ENCODE peak calls at places on chromosomes 3 and 15, in five cellular contexts. One of them, this sample, is unnamed.

GRCh38 chr3:58569287-58570001 is 7.7 kb downstream of the FAM107A start:
- DNase-seq in kidney: no peak
- DNase-seq in kidney epithelial cell: no peak
- DNase-seq in epithelial cell of esophagus: no peak
- DNase-seq in lower lobe of right lung: no peak
- DNase-seq in this sample: no peak

GRCh38 chr3:63349583-63350177 is 71.6 kb downstream of the SYNPR start:
- DNase-seq in kidney: no peak
- DNase-seq in kidney epithelial cell: no peak
- DNase-seq in epithelial cell of esophagus: peak; percentile 71
- DNase-seq in lower lobe of right lung: peak; percentile 48
- DNase-seq in this sample: no peak

GRCh38 chr3:128999104-128999503 is 2.0 kb upstream of the EFCC1 start:
- DNase-seq in kidney: no peak
- DNase-seq in kidney epithelial cell: no peak
- DNase-seq in epithelial cell of esophagus: no peak
- DNase-seq in lower lobe of right lung: no peak
- DNase-seq in this sample: no peak

GRCh38 chr3:188812198-188812597 is 359.6 kb upstream of the TPRG1 start:
- DNase-seq in kidney: no peak
- DNase-seq in kidney epithelial cell: no peak
- DNase-seq in epithelial cell of esophagus: no peak
- DNase-seq in lower lobe of right lung: no peak
- DNase-seq in this sample: no peak

GRCh38 chr15:99291643-99292042 is 40.4 kb downstream of the LRRC28 start:
- DNase-seq in kidney: no peak
- DNase-seq in kidney epithelial cell: no peak
- DNase-seq in epithelial cell of esophagus: no peak
- DNase-seq in lower lobe of right lung: no peak
- DNase-seq in this sample: no peak

GRCh38 chr15:74226761-74227540 is 9.2 kb upstream of the CCDC33 start:
- DNase-seq in kidney: no peak
- DNase-seq in kidney epithelial cell: no peak
- DNase-seq in epithelial cell of esophagus: peak; percentile 21
- DNase-seq in lower lobe of right lung: no peak
- DNase-seq in this sample: no peak

GRCh38 chr3:152428577-152428976 is 159.8 kb downstream of the MBNL1 start:
- DNase-seq in kidney: no peak
- DNase-seq in kidney epithelial cell: no peak
- DNase-seq in epithelial cell of esophagus: no peak
- DNase-seq in lower lobe of right lung: no peak
- DNase-seq in this sample: no peak

GRCh38 chr3:25894101-25894500 is 104.2 kb downstream of the OXSM start:
- DNase-seq in kidney: no peak
- DNase-seq in kidney epithelial cell: no peak
- DNase-seq in epithelial cell of esophagus: no peak
- DNase-seq in lower lobe of right lung: no peak
- DNase-seq in this sample: no peak

GRCh38 chr15:84598250-84598649 is 2.6 kb upstream of the ZSCAN2 start:
- DNase-seq in kidney: no peak
- DNase-seq in kidney epithelial cell: no peak
- DNase-seq in epithelial cell of esophagus: peak; percentile 21
- DNase-seq in lower lobe of right lung: no peak
- DNase-seq in this sample: peak; percentile 52

GRCh38 chr15:75455982-75456531 is 4.6 kb upstream of the SIN3A start:
- DNase-seq in kidney: no peak
- DNase-seq in kidney epithelial cell: no peak
- DNase-seq in epithelial cell of esophagus: peak; percentile 84
- DNase-seq in lower lobe of right lung: peak; percentile 76
- DNase-seq in this sample: no peak

GRCh38 chr3:169998668-169999131 is 32.1 kb downstream of the SEC62 start:
- DNase-seq in kidney: no peak
- DNase-seq in kidney epithelial cell: no peak
- DNase-seq in epithelial cell of esophagus: peak; percentile 91
- DNase-seq in lower lobe of right lung: no peak
- DNase-seq in this sample: peak; percentile 23

GRCh38 chr3:9349321-9350117 is 13.3 kb upstream of the THUMPD3 start:
- DNase-seq in kidney: no peak
- DNase-seq in kidney epithelial cell: peak; percentile 92
- DNase-seq in epithelial cell of esophagus: peak; percentile 86
- DNase-seq in lower lobe of right lung: no peak
- DNase-seq in this sample: peak; percentile 83

GRCh38 chr3:152222327-152222726 is 46.4 kb upstream of the MBNL1 start:
- DNase-seq in kidney: no peak
- DNase-seq in kidney epithelial cell: no peak
- DNase-seq in epithelial cell of esophagus: peak; percentile 43
- DNase-seq in lower lobe of right lung: no peak
- DNase-seq in this sample: no peak

GRCh38 chr3:129625071-129625874 is 18.8 kb upstream of the PLXND1 start:
- DNase-seq in kidney: peak; percentile 78
- DNase-seq in kidney epithelial cell: no peak
- DNase-seq in epithelial cell of esophagus: no peak
- DNase-seq in lower lobe of right lung: peak; percentile 44
- DNase-seq in this sample: no peak

GRCh38 chr15:40925863-40926658 is 3.1 kb upstream of the DLL4 start:
- DNase-seq in kidney: peak; percentile 75
- DNase-seq in kidney epithelial cell: no peak
- DNase-seq in epithelial cell of esophagus: peak; percentile 57
- DNase-seq in lower lobe of right lung: no peak
- DNase-seq in this sample: no peak

GRCh38 chr3:47016934-47017435 is 37.5 kb downstream of the NBEAL2 start:
- DNase-seq in kidney: no peak
- DNase-seq in kidney epithelial cell: peak; percentile 72
- DNase-seq in epithelial cell of esophagus: peak; percentile 77
- DNase-seq in lower lobe of right lung: no peak
- DNase-seq in this sample: no peak

GRCh38 chr3:196995646-196996355 is 27.2 kb upstream of the PIGZ start:
- DNase-seq in kidney: peak; percentile 28
- DNase-seq in kidney epithelial cell: no peak
- DNase-seq in epithelial cell of esophagus: no peak
- DNase-seq in lower lobe of right lung: no peak
- DNase-seq in this sample: no peak

GRCh38 chr3:33277193-33277882 is at the start of gene FBXL2:
- DNase-seq in kidney: peak; percentile 89
- DNase-seq in kidney epithelial cell: no peak
- DNase-seq in epithelial cell of esophagus: peak; percentile 75
- DNase-seq in lower lobe of right lung: peak; percentile 81
- DNase-seq in this sample: no peak

GRCh38 chr3:114527036-114527644 is 233.3 kb downstream of the TIGIT start:
- DNase-seq in kidney: no peak
- DNase-seq in kidney epithelial cell: no peak
- DNase-seq in epithelial cell of esophagus: peak; percentile 35
- DNase-seq in lower lobe of right lung: no peak
- DNase-seq in this sample: no peak

GRCh38 chr3:148707596-148708386 is 10.1 kb downstream of the AGTR1 start:
- DNase-seq in kidney: no peak
- DNase-seq in kidney epithelial cell: no peak
- DNase-seq in epithelial cell of esophagus: no peak
- DNase-seq in lower lobe of right lung: no peak
- DNase-seq in this sample: no peak

GRCh38 chr15:69893863-69894262 is 203.9 kb downstream of the TLE3 start:
- DNase-seq in kidney: no peak
- DNase-seq in kidney epithelial cell: no peak
- DNase-seq in epithelial cell of esophagus: no peak
- DNase-seq in lower lobe of right lung: no peak
- DNase-seq in this sample: no peak

GRCh38 chr3:50486219-50486888 is 17.1 kb downstream of the CACNA2D2 start:
- DNase-seq in kidney: no peak
- DNase-seq in kidney epithelial cell: peak; percentile 1
- DNase-seq in epithelial cell of esophagus: no peak
- DNase-seq in lower lobe of right lung: no peak
- DNase-seq in this sample: no peak

GRCh38 chr15:96349034-96349932 is 18.8 kb downstream of the NR2F2 start:
- DNase-seq in kidney: no peak
- DNase-seq in kidney epithelial cell: no peak
- DNase-seq in epithelial cell of esophagus: no peak
- DNase-seq in lower lobe of right lung: no peak
- DNase-seq in this sample: no peak

GRCh38 chr3:45677045-45677436 is 12.2 kb upstream of the SACM1L start:
- DNase-seq in kidney: peak; percentile 80
- DNase-seq in kidney epithelial cell: peak; percentile 67
- DNase-seq in epithelial cell of esophagus: peak; percentile 92
- DNase-seq in lower lobe of right lung: no peak
- DNase-seq in this sample: peak; percentile 89

GRCh38 chr15:90266061-90266431 is 574 bp downstream of the NGRN start:
- DNase-seq in kidney: no peak
- DNase-seq in kidney epithelial cell: no peak
- DNase-seq in epithelial cell of esophagus: peak; percentile 47
- DNase-seq in lower lobe of right lung: no peak
- DNase-seq in this sample: no peak

GRCh38 chr3:155078959-155079794 is 942 bp upstream of the MME start:
- DNase-seq in kidney: no peak
- DNase-seq in kidney epithelial cell: no peak
- DNase-seq in epithelial cell of esophagus: no peak
- DNase-seq in lower lobe of right lung: no peak
- DNase-seq in this sample: no peak
- TF ChIP-seq CTCF in kidney: no peak
- TF ChIP-seq CTCF in kidney epithelial cell: no peak
- TF ChIP-seq CTCF in epithelial cell of esophagus: no peak
- TF ChIP-seq CTCF in lower lobe of right lung: no peak
- TF ChIP-seq CTCF in this sample: no peak

GRCh38 chr15:37014566-37014965 is 85.8 kb downstream of the MEIS2 start:
- DNase-seq in kidney: no peak
- DNase-seq in kidney epithelial cell: no peak
- DNase-seq in epithelial cell of esophagus: no peak
- DNase-seq in lower lobe of right lung: no peak
- DNase-seq in this sample: no peak
- H3K4me3 ChIP-seq in kidney: no peak overlapping the region
- H3K4me3 ChIP-seq in kidney epithelial cell: no peak overlapping the region
- H3K4me3 ChIP-seq in epithelial cell of esophagus: no peak overlapping the region
- H3K4me3 ChIP-seq in lower lobe of right lung: no peak overlapping the region
- H3K4me3 ChIP-seq in this sample: no peak overlapping the region

DNA sequence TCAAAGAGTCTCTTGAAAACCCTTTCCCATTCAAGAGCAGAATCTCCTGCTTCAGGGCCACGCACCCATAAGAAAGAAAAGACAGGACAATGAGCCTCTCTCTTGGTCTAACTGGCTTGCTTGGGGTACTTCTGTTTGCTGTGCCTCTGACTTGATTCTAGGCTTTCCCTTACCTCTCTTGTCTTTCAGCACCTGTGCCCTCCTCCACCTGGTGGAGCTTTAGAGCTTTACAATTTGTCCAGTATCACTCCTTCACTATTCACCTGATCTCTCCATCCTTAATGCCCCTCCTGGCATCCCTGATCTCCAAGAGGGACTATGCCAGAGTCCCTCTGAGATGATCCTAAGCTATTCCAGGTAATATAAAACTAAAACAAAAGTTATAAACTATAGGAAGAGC is 252.6 kb downstream of the NTRK3 start:
- DNase-seq in kidney: no peak
- DNase-seq in kidney epithelial cell: no peak
- DNase-seq in epithelial cell of esophagus: no peak
- DNase-seq in lower lobe of right lung: no peak
- DNase-seq in this sample: no peak
- TF ChIP-seq CTCF in kidney: no peak
- TF ChIP-seq CTCF in kidney epithelial cell: no peak
- TF ChIP-seq CTCF in epithelial cell of esophagus: no peak
- TF ChIP-seq CTCF in lower lobe of right lung: no peak
- TF ChIP-seq CTCF in this sample: peak; percentile 10

GRCh38 chr15:68244235-68244634 is 14.7 kb upstream of the CLN6 start:
- DNase-seq in kidney: no peak
- DNase-seq in kidney epithelial cell: no peak
- DNase-seq in epithelial cell of esophagus: no peak
- DNase-seq in lower lobe of right lung: no peak
- DNase-seq in this sample: no peak

GRCh38 chr15:68252925-68253534 is 23.5 kb upstream of the CLN6 start:
- DNase-seq in kidney: no peak
- DNase-seq in kidney epithelial cell: no peak
- DNase-seq in epithelial cell of esophagus: peak; percentile 88
- DNase-seq in lower lobe of right lung: no peak
- DNase-seq in this sample: no peak

DNA sequence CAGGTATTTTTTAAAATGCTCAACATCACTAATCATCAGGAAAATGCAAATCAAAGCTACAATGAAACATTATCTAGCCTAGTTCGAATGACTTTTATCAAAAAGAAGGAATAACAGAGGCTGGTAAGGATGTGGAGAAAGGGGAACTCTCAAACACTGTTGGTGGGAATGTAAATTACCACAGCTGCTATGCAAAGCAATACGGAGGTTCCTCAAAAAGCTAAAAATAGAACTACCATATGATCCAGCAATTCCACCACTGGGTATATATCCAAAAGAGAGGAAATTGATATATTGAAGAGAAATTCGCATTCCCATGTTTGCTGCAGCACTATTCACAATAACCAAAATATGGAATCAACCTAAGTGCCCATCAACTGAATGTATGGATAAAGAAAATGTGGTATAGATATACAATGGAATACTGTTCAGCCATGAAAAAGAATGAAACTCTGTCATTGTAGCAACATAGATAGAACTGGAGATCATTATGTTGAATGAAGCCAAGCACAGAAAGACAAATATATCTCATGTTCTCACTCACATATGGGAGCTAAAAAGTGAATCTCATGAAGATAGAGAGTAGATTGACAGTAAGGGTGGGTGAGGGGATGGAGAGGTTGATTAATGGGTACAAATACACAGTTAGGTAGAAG is 19.7 kb upstream of the CLN6 start:
- DNase-seq in kidney: no peak
- DNase-seq in kidney epithelial cell: no peak
- DNase-seq in epithelial cell of esophagus: no peak
- DNase-seq in lower lobe of right lung: no peak
- DNase-seq in this sample: no peak
- H3K4me3 ChIP-seq in kidney: no peak overlapping the region
- H3K4me3 ChIP-seq in kidney epithelial cell: no peak overlapping the region
- H3K4me3 ChIP-seq in epithelial cell of esophagus: no peak overlapping the region
- H3K4me3 ChIP-seq in lower lobe of right lung: no peak overlapping the region
- H3K4me3 ChIP-seq in this sample: no peak overlapping the region

GRCh38 chr3:195001961-195002861 is 268.7 kb downstream of the XXYLT1 start:
- DNase-seq in kidney: peak; percentile 90
- DNase-seq in kidney epithelial cell: peak; percentile 7
- DNase-seq in epithelial cell of esophagus: peak; percentile 67
- DNase-seq in lower lobe of right lung: peak; percentile 75
- DNase-seq in this sample: no peak
- TF ChIP-seq CTCF in kidney: peak; percentile 57
- TF ChIP-seq CTCF in kidney epithelial cell: peak; percentile 73
- TF ChIP-seq CTCF in epithelial cell of esophagus: peak; percentile 38
- TF ChIP-seq CTCF in lower lobe of right lung: peak; percentile 55
- TF ChIP-seq CTCF in this sample: peak; percentile 70

DNA sequence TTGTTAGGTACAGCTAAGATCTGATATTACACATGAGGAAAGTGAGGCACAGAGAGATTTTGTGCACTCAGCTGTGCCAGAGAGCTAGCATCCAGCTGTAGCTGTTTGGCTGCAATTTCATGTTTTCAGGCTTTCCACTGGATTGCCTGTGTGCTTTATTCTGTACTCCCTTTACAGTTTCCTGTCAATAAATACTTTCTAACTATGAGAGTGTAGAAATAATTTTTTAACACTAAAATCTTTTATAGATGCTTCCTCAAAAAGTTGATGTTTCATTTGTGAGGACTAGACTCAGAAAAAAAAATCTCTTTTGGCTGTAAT is 6.0 kb downstream of the MAP2K5 start:
- DNase-seq in kidney: no peak
- DNase-seq in kidney epithelial cell: no peak
- DNase-seq in epithelial cell of esophagus: no peak
- DNase-seq in lower lobe of right lung: no peak
- DNase-seq in this sample: no peak
- H3K4me3 ChIP-seq in kidney: no peak overlapping the region
- H3K4me3 ChIP-seq in kidney epithelial cell: no peak overlapping the region
- H3K4me3 ChIP-seq in epithelial cell of esophagus: no peak overlapping the region
- H3K4me3 ChIP-seq in lower lobe of right lung: no peak overlapping the region
- H3K4me3 ChIP-seq in this sample: no peak overlapping the region

GRCh38 chr15:91973481-91973880 is 120.0 kb downstream of the SLCO3A1 start:
- DNase-seq in kidney: no peak
- DNase-seq in kidney epithelial cell: no peak
- DNase-seq in epithelial cell of esophagus: peak; percentile 86
- DNase-seq in lower lobe of right lung: no peak
- DNase-seq in this sample: no peak
- TF ChIP-seq CTCF in kidney: no peak
- TF ChIP-seq CTCF in kidney epithelial cell: no peak
- TF ChIP-seq CTCF in epithelial cell of esophagus: peak; percentile 75
- TF ChIP-seq CTCF in lower lobe of right lung: no peak
- TF ChIP-seq CTCF in this sample: no peak